ENCODE peak calls at places on chromosomes 3 and 15, in five cellular contexts. One of them, this sample, is unnamed.

GRCh38 chr15:92538115-92538514 is 117.5 kb downstream of the FAM174B start:
- DNase-seq in upper lobe of right lung: no peak
- DNase-seq in H1: peak
- DNase-seq in esophagus muscularis mucosa: no peak
- DNase-seq in astrocyte of the spinal cord: no peak
- DNase-seq in this sample: no peak

GRCh38 chr3:44924102-44925084 is 50.0 kb downstream of the TGM4 start:
- DNase-seq in H1: no peak
- DNase-seq in upper lobe of right lung: no peak
- DNase-seq in astrocyte of the spinal cord: peak
- DNase-seq in esophagus muscularis mucosa: no peak
- DNase-seq in this sample: no peak

GRCh38 chr3:139935866-139936817 is 1.2 kb downstream of the CLSTN2 start:
- DNase-seq in astrocyte of the spinal cord: peak
- DNase-seq in upper lobe of right lung: peak
- DNase-seq in H1: peak
- DNase-seq in esophagus muscularis mucosa: peak
- DNase-seq in this sample: no peak

GRCh38 chr15:28080386-28080785 is 18.7 kb downstream of the OCA2 start:
- DNase-seq in upper lobe of right lung: no peak
- DNase-seq in esophagus muscularis mucosa: peak
- DNase-seq in astrocyte of the spinal cord: no peak
- DNase-seq in H1: no peak
- DNase-seq in this sample: no peak

GRCh38 chr3:71498053-71498452 is 85.5 kb downstream of the FOXP1 start:
- DNase-seq in esophagus muscularis mucosa: no peak
- DNase-seq in H1: no peak
- DNase-seq in upper lobe of right lung: no peak
- DNase-seq in astrocyte of the spinal cord: peak
- DNase-seq in this sample: no peak

GRCh38 chr15:73233623-73234022 is 135.1 kb downstream of the HCN4 start:
- DNase-seq in H1: no peak
- DNase-seq in esophagus muscularis mucosa: no peak
- DNase-seq in upper lobe of right lung: no peak
- DNase-seq in astrocyte of the spinal cord: no peak
- DNase-seq in this sample: no peak

GRCh38 chr15:70166506-70167087 is 68.9 kb upstream of the TLE3 start:
- DNase-seq in esophagus muscularis mucosa: no peak
- DNase-seq in upper lobe of right lung: peak
- DNase-seq in astrocyte of the spinal cord: no peak
- DNase-seq in H1: no peak
- DNase-seq in this sample: no peak

GRCh38 chr3:193984378-193984777 is 151.6 kb upstream of the HES1 start:
- DNase-seq in upper lobe of right lung: no peak
- DNase-seq in H1: no peak
- DNase-seq in astrocyte of the spinal cord: no peak
- DNase-seq in esophagus muscularis mucosa: peak
- DNase-seq in this sample: no peak

GRCh38 chr3:73523661-73524060 is 101.1 kb downstream of the PDZRN3 start:
- DNase-seq in esophagus muscularis mucosa: peak
- DNase-seq in H1: no peak
- DNase-seq in astrocyte of the spinal cord: no peak
- DNase-seq in upper lobe of right lung: no peak
- DNase-seq in this sample: no peak

GRCh38 chr15:91268510-91268909 is 168.5 kb downstream of the SV2B start:
- DNase-seq in H1: peak
- DNase-seq in upper lobe of right lung: no peak
- DNase-seq in esophagus muscularis mucosa: no peak
- DNase-seq in astrocyte of the spinal cord: no peak
- DNase-seq in this sample: no peak

GRCh38 chr3:44960387-44961026 is 15.5 kb downstream of the ZDHHC3 start:
- DNase-seq in upper lobe of right lung: no peak
- DNase-seq in H1: no peak
- DNase-seq in esophagus muscularis mucosa: no peak
- DNase-seq in astrocyte of the spinal cord: no peak
- DNase-seq in this sample: no peak

GRCh38 chr3:66428733-66429132 is 72.1 kb downstream of the LRIG1 start:
- DNase-seq in astrocyte of the spinal cord: peak
- DNase-seq in upper lobe of right lung: no peak
- DNase-seq in esophagus muscularis mucosa: no peak
- DNase-seq in H1: no peak
- DNase-seq in this sample: peak

GRCh38 chr3:54507876-54508460 is 385.6 kb downstream of the CACNA2D3 start:
- DNase-seq in upper lobe of right lung: no peak
- DNase-seq in H1: no peak
- DNase-seq in esophagus muscularis mucosa: peak
- DNase-seq in astrocyte of the spinal cord: no peak
- DNase-seq in this sample: no peak

GRCh38 chr15:42749266-42749665 is 12.3 kb upstream of the CDAN1 start:
- DNase-seq in upper lobe of right lung: no peak
- DNase-seq in astrocyte of the spinal cord: no peak
- DNase-seq in H1: no peak
- DNase-seq in esophagus muscularis mucosa: no peak
- DNase-seq in this sample: no peak

GRCh38 chr3:171525437-171525836 is 65.2 kb upstream of the TNIK start:
- DNase-seq in H1: no peak
- DNase-seq in upper lobe of right lung: no peak
- DNase-seq in esophagus muscularis mucosa: no peak
- DNase-seq in astrocyte of the spinal cord: no peak
- DNase-seq in this sample: no peak

GRCh38 chr3:58052373-58053273 is 44.4 kb downstream of the FLNB start:
- DNase-seq in astrocyte of the spinal cord: peak
- DNase-seq in H1: no peak
- DNase-seq in upper lobe of right lung: peak
- DNase-seq in esophagus muscularis mucosa: peak
- DNase-seq in this sample: peak

GRCh38 chr3:178112134-178112533 is 424.1 kb upstream of the KCNMB2 start:
- DNase-seq in H1: no peak
- DNase-seq in esophagus muscularis mucosa: no peak
- DNase-seq in astrocyte of the spinal cord: no peak
- DNase-seq in upper lobe of right lung: no peak
- DNase-seq in this sample: no peak

GRCh38 chr3:38297947-38298711 is 16.0 kb downstream of the SLC22A14 start:
- DNase-seq in H1: no peak
- DNase-seq in esophagus muscularis mucosa: no peak
- DNase-seq in astrocyte of the spinal cord: peak
- DNase-seq in upper lobe of right lung: no peak
- DNase-seq in this sample: no peak

GRCh38 chr3:143068059-143068458 is 51.5 kb upstream of the CHST2 start:
- DNase-seq in esophagus muscularis mucosa: no peak
- DNase-seq in astrocyte of the spinal cord: no peak
- DNase-seq in upper lobe of right lung: no peak
- DNase-seq in H1: no peak
- DNase-seq in this sample: no peak

GRCh38 chr3:105868450-105868744 is 415 bp downstream of the CBLB start:
- DNase-seq in esophagus muscularis mucosa: peak
- DNase-seq in astrocyte of the spinal cord: peak
- DNase-seq in H1: peak
- DNase-seq in upper lobe of right lung: peak
- DNase-seq in this sample: no peak

GRCh38 chr15:19984101-19984500 is 557.5 kb downstream of the GOLGA6L6 start:
- DNase-seq in upper lobe of right lung: no peak
- DNase-seq in astrocyte of the spinal cord: no peak
- DNase-seq in H1: no peak
- DNase-seq in esophagus muscularis mucosa: no peak
- DNase-seq in this sample: no peak

GRCh38 chr3:14537590-14538450 is 2.3 kb downstream of the GRIP2 start:
- DNase-seq in upper lobe of right lung: no peak
- DNase-seq in H1: no peak
- DNase-seq in esophagus muscularis mucosa: no peak
- DNase-seq in astrocyte of the spinal cord: no peak
- DNase-seq in this sample: no peak

GRCh38 chr3:123651449-123652345 is 66.8 kb upstream of the HACD2 start:
- DNase-seq in H1: no peak
- DNase-seq in astrocyte of the spinal cord: no peak
- DNase-seq in esophagus muscularis mucosa: no peak
- DNase-seq in upper lobe of right lung: no peak
- DNase-seq in this sample: no peak

GRCh38 chr3:44446929-44447328 is 30.5 kb downstream of the ZNF445 start:
- DNase-seq in esophagus muscularis mucosa: no peak
- DNase-seq in H1: no peak
- DNase-seq in astrocyte of the spinal cord: no peak
- DNase-seq in upper lobe of right lung: no peak
- DNase-seq in this sample: no peak

GRCh38 chr3:42814914-42815507 is 5.8 kb downstream of the ACKR2 start:
- DNase-seq in astrocyte of the spinal cord: no peak
- DNase-seq in H1: no peak
- DNase-seq in upper lobe of right lung: no peak
- DNase-seq in esophagus muscularis mucosa: no peak
- DNase-seq in this sample: no peak

GRCh38 chr3:170555329-170555728 is 30.5 kb downstream of the SLC7A14 start:
- DNase-seq in astrocyte of the spinal cord: no peak
- DNase-seq in esophagus muscularis mucosa: no peak
- DNase-seq in H1: no peak
- DNase-seq in upper lobe of right lung: no peak
- DNase-seq in this sample: no peak

GRCh38 chr15:41804920-41805666 is 22.8 kb upstream of the JMJD7 start:
- DNase-seq in astrocyte of the spinal cord: peak
- DNase-seq in H1: no peak
- DNase-seq in esophagus muscularis mucosa: no peak
- DNase-seq in upper lobe of right lung: no peak
- DNase-seq in this sample: no peak

GRCh38 chr15:40937762-40938529 is 8.8 kb downstream of the DLL4 start:
- DNase-seq in astrocyte of the spinal cord: no peak
- DNase-seq in esophagus muscularis mucosa: no peak
- DNase-seq in H1: no peak
- DNase-seq in upper lobe of right lung: no peak
- DNase-seq in this sample: no peak

GRCh38 chr3:120428904-120429303 is 21.9 kb downstream of the FSTL1 start:
- DNase-seq in H1: no peak
- DNase-seq in esophagus muscularis mucosa: no peak
- DNase-seq in upper lobe of right lung: no peak
- DNase-seq in astrocyte of the spinal cord: no peak
- DNase-seq in this sample: no peak

DNA sequence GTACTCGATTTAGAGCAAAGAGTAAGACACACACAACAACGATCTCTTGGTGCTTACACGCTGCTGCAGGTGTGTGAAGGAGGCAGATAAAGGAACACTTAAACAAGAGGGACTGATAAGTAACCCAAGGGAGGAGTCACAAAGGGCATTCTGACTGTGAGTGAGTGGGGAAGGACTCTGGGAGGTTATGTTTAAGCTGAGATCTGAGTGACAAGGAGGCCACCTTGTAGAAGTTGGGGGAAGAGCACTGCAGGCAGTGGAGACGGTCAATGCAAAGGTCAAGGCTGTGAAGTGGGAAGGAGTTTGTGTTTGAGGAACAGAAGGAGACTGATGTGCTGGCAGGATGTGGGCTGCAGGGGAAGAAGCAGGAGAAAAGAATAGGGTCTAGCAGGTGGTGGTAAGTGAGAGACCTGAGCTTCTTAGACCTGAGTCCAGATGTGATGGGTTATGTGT is 63.1 kb downstream of the LPP start:
- DNase-seq in astrocyte of the spinal cord: no peak
- DNase-seq in H1: no peak
- DNase-seq in upper lobe of right lung: no peak
- DNase-seq in esophagus muscularis mucosa: no peak
- DNase-seq in this sample: no peak
- H3K4me3 ChIP-seq in astrocyte of the spinal cord: no peak
- H3K4me3 ChIP-seq in H1: no peak
- H3K4me3 ChIP-seq in upper lobe of right lung: no peak
- H3K4me3 ChIP-seq in esophagus muscularis mucosa: peak
- H3K4me3 ChIP-seq in this sample: no peak

DNA sequence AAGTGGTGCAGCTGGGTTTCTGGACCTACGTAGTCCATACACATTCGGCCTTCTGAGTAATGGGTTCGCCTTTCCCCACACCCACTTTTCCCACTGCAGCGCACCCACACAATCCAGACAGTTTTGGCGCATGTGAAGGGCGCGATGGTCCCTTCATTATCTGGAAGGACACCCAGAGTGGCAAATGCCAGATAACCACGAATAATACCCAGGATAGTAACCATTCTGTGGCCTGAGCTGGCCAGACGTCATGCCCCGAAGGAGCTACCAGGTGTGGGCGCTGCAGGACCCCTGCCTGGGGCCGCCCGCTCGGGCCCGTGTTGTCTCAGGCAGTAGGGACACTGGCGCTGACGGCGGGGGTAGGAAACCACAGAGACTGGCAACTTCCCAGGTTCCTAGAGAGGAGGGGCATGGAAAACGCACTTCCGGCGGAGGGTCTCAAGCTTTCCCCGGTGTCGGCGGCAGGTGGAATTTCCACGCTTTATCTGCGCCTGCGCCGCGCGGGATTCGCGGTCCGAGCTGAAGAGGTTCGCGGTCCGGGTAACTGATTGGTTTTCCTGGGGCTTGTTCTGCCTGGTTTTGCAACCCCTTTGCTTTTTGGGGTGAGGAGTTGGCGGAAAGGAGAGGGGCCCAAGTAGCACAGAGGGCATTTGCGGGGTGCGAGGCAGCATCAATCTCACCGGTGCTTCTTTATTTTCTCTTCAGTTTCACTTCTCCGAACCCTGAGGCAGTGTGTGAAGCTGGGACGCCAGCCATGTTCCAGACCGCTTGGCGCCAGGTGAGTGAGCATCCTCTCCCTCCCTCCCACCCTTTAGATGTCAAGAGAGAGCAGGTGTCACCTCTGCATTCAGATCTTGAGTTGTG is at the start of gene ZNF620:
- DNase-seq in upper lobe of right lung: peak
- DNase-seq in H1: peak
- DNase-seq in esophagus muscularis mucosa: peak
- DNase-seq in astrocyte of the spinal cord: peak
- DNase-seq in this sample: no peak
- TF ChIP-seq CTCF in upper lobe of right lung: peak
- TF ChIP-seq CTCF in H1: peak
- TF ChIP-seq CTCF in esophagus muscularis mucosa: peak
- TF ChIP-seq CTCF in astrocyte of the spinal cord: peak
- TF ChIP-seq CTCF in this sample: peak

DNA sequence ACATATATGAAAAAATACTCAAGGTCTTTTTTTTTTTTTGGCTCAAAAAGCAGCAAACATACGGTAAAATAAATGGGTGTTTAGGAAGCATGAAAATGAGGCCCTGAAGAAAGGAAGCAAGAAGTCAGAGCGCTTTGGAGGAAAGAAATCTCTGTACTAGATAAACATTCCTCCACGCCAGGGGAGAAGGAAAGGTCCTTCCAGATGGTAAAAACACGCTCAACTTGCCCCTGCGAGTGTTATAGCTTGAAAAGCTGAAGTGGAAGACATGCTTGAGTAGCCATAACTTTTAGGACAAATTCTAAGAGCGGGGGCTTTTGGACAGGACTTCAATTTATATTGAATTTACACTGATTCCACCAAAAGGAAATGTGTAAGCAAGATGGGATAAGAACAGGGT is 52.9 kb downstream of the FEM1B start:
- DNase-seq in astrocyte of the spinal cord: peak
- DNase-seq in upper lobe of right lung: no peak
- DNase-seq in H1: no peak
- DNase-seq in esophagus muscularis mucosa: no peak
- DNase-seq in this sample: no peak
- H3K4me3 ChIP-seq in astrocyte of the spinal cord: no peak
- H3K4me3 ChIP-seq in upper lobe of right lung: no peak
- H3K4me3 ChIP-seq in H1: no peak
- H3K4me3 ChIP-seq in esophagus muscularis mucosa: no peak
- H3K4me3 ChIP-seq in this sample: no peak

DNA sequence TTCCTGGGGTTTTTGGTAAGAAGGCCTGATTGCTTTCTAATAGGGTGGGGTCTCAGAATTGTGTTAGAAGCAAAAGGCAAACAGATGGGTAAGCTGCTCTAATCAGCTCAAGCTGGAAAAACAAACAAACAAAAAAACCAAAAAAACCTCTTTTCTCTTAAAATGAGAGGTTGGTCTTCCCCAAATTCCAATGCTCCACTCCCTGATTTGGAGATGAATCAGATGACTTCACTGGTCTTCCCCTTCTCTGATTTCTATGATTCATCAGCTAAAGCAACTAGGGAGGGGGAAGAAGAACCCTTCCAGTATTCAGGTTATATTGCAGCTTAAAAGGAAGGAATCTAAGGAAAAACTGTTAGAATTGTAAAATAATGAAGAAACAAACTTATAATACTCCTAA is 9.6 kb upstream of the ANXA2 start:
- DNase-seq in upper lobe of right lung: no peak
- DNase-seq in H1: no peak
- DNase-seq in astrocyte of the spinal cord: peak
- DNase-seq in esophagus muscularis mucosa: no peak
- DNase-seq in this sample: peak
- TF ChIP-seq CTCF in upper lobe of right lung: no peak
- TF ChIP-seq CTCF in H1: no peak
- TF ChIP-seq CTCF in astrocyte of the spinal cord: no peak
- TF ChIP-seq CTCF in esophagus muscularis mucosa: no peak
- TF ChIP-seq CTCF in this sample: no peak